ENCODE peak calls at places on chromosomes 12 and 14, in ten cellular contexts. One of them, this sample, is unnamed.

GRCh38 chr12:15982471-15982870 is 71.3 kb downstream of the DERA start:
- DNase-seq in D341Med: no peak
- DNase-seq in fibroblast of pulmonary artery: peak; percentile 78
- DNase-seq in activated CD8-positive, alpha-beta memory T cell treated with anti-CD3 and anti-CD28 coated beads for 48 hours: no peak
- DNase-seq in HFFc6: peak; percentile 63
- DNase-seq in NCI-H1417: no peak
- DNase-seq in AG09309: peak; percentile 50
- DNase-seq in NCI-H510A treated with DMSO at 0.1 percent for 48 hours: no peak
- DNase-seq in left lung: no peak
- DNase-seq in pancreas: no peak
- DNase-seq in this sample: peak; percentile 68

GRCh38 chr12:3271639-3272038 is 194.5 kb downstream of the TSPAN9 start:
- DNase-seq in left lung: peak; percentile 23
- DNase-seq in NCI-H510A treated with DMSO at 0.1 percent for 48 hours: no peak
- DNase-seq in D341Med: no peak
- DNase-seq in NCI-H1417: no peak
- DNase-seq in pancreas: no peak
- DNase-seq in HFFc6: no peak
- DNase-seq in activated CD8-positive, alpha-beta memory T cell treated with anti-CD3 and anti-CD28 coated beads for 48 hours: no peak
- DNase-seq in fibroblast of pulmonary artery: no peak
- DNase-seq in AG09309: no peak
- DNase-seq in this sample: no peak

GRCh38 chr12:26017484-26018211 is 59.2 kb downstream of the RASSF8 start:
- DNase-seq in activated CD8-positive, alpha-beta memory T cell treated with anti-CD3 and anti-CD28 coated beads for 48 hours: no peak
- DNase-seq in fibroblast of pulmonary artery: peak; percentile 50
- DNase-seq in left lung: no peak
- DNase-seq in NCI-H1417: no peak
- DNase-seq in HFFc6: no peak
- DNase-seq in NCI-H510A treated with DMSO at 0.1 percent for 48 hours: no peak
- DNase-seq in D341Med: peak; percentile 65
- DNase-seq in pancreas: no peak
- DNase-seq in AG09309: no peak
- DNase-seq in this sample: peak; percentile 53

GRCh38 chr12:130871286-130872178 is at the start of gene RAN:
- DNase-seq in fibroblast of pulmonary artery: peak; percentile 96
- DNase-seq in AG09309: peak; percentile 61
- DNase-seq in D341Med: peak; percentile 100
- DNase-seq in activated CD8-positive, alpha-beta memory T cell treated with anti-CD3 and anti-CD28 coated beads for 48 hours: peak; percentile 78
- DNase-seq in pancreas: peak; percentile 95
- DNase-seq in left lung: peak; percentile 97
- DNase-seq in NCI-H1417: peak; percentile 97
- DNase-seq in HFFc6: peak; percentile 84
- DNase-seq in NCI-H510A treated with DMSO at 0.1 percent for 48 hours: peak; percentile 89
- DNase-seq in this sample: peak; percentile 91

GRCh38 chr12:114895081-114895480 is 211.1 kb upstream of the TBX3 start:
- DNase-seq in HFFc6: no peak
- DNase-seq in activated CD8-positive, alpha-beta memory T cell treated with anti-CD3 and anti-CD28 coated beads for 48 hours: no peak
- DNase-seq in fibroblast of pulmonary artery: no peak
- DNase-seq in AG09309: no peak
- DNase-seq in pancreas: no peak
- DNase-seq in left lung: no peak
- DNase-seq in NCI-H1417: no peak
- DNase-seq in NCI-H510A treated with DMSO at 0.1 percent for 48 hours: no peak
- DNase-seq in D341Med: no peak
- DNase-seq in this sample: no peak

GRCh38 chr14:81062816-81063215 is 107.4 kb downstream of the TSHR start:
- DNase-seq in NCI-H510A treated with DMSO at 0.1 percent for 48 hours: peak; percentile 25
- DNase-seq in fibroblast of pulmonary artery: peak; percentile 0
- DNase-seq in activated CD8-positive, alpha-beta memory T cell treated with anti-CD3 and anti-CD28 coated beads for 48 hours: no peak
- DNase-seq in AG09309: no peak
- DNase-seq in pancreas: no peak
- DNase-seq in HFFc6: no peak
- DNase-seq in left lung: no peak
- DNase-seq in D341Med: peak; percentile 35
- DNase-seq in NCI-H1417: no peak
- DNase-seq in this sample: peak; percentile 2

GRCh38 chr12:27123642-27124041 is 41.3 kb upstream of the C12orf71 start:
- DNase-seq in left lung: no peak
- DNase-seq in AG09309: no peak
- DNase-seq in activated CD8-positive, alpha-beta memory T cell treated with anti-CD3 and anti-CD28 coated beads for 48 hours: no peak
- DNase-seq in D341Med: no peak
- DNase-seq in NCI-H1417: peak; percentile 10
- DNase-seq in fibroblast of pulmonary artery: peak; percentile 40
- DNase-seq in HFFc6: no peak
- DNase-seq in NCI-H510A treated with DMSO at 0.1 percent for 48 hours: peak; percentile 4
- DNase-seq in pancreas: no peak
- DNase-seq in this sample: peak; percentile 43

GRCh38 chr12:109912790-109913189 is 12.7 kb downstream of the TCHP start:
- DNase-seq in HFFc6: no peak
- DNase-seq in NCI-H510A treated with DMSO at 0.1 percent for 48 hours: no peak
- DNase-seq in activated CD8-positive, alpha-beta memory T cell treated with anti-CD3 and anti-CD28 coated beads for 48 hours: no peak
- DNase-seq in NCI-H1417: no peak
- DNase-seq in AG09309: no peak
- DNase-seq in pancreas: no peak
- DNase-seq in left lung: no peak
- DNase-seq in fibroblast of pulmonary artery: no peak
- DNase-seq in D341Med: no peak
- DNase-seq in this sample: no peak

GRCh38 chr12:77837876-77838291 is 7.2 kb downstream of the NAV3 start:
- DNase-seq in AG09309: no peak
- DNase-seq in pancreas: no peak
- DNase-seq in NCI-H510A treated with DMSO at 0.1 percent for 48 hours: no peak
- DNase-seq in NCI-H1417: peak; percentile 13
- DNase-seq in D341Med: no peak
- DNase-seq in fibroblast of pulmonary artery: peak; percentile 44
- DNase-seq in HFFc6: no peak
- DNase-seq in activated CD8-positive, alpha-beta memory T cell treated with anti-CD3 and anti-CD28 coated beads for 48 hours: no peak
- DNase-seq in left lung: no peak
- DNase-seq in this sample: no peak

GRCh38 chr12:102093319-102093718 is 26.6 kb downstream of the NUP37 start:
- DNase-seq in NCI-H1417: no peak
- DNase-seq in HFFc6: peak; percentile 8
- DNase-seq in pancreas: no peak
- DNase-seq in D341Med: no peak
- DNase-seq in activated CD8-positive, alpha-beta memory T cell treated with anti-CD3 and anti-CD28 coated beads for 48 hours: no peak
- DNase-seq in AG09309: no peak
- DNase-seq in fibroblast of pulmonary artery: peak; percentile 46
- DNase-seq in NCI-H510A treated with DMSO at 0.1 percent for 48 hours: no peak
- DNase-seq in left lung: no peak
- DNase-seq in this sample: peak; percentile 37

GRCh38 chr14:46580941-46581671 is 70.5 kb downstream of the RPL10L start:
- DNase-seq in pancreas: no peak
- DNase-seq in activated CD8-positive, alpha-beta memory T cell treated with anti-CD3 and anti-CD28 coated beads for 48 hours: no peak
- DNase-seq in HFFc6: peak; percentile 8
- DNase-seq in NCI-H1417: peak; percentile 15
- DNase-seq in left lung: no peak
- DNase-seq in fibroblast of pulmonary artery: peak; percentile 45
- DNase-seq in D341Med: peak; percentile 22
- DNase-seq in AG09309: no peak
- DNase-seq in NCI-H510A treated with DMSO at 0.1 percent for 48 hours: peak; percentile 0
- DNase-seq in this sample: peak; percentile 41

GRCh38 chr12:90908465-90908864 is 46.5 kb downstream of the CCER1 start:
- DNase-seq in NCI-H510A treated with DMSO at 0.1 percent for 48 hours: no peak
- DNase-seq in activated CD8-positive, alpha-beta memory T cell treated with anti-CD3 and anti-CD28 coated beads for 48 hours: no peak
- DNase-seq in fibroblast of pulmonary artery: peak; percentile 61
- DNase-seq in left lung: no peak
- DNase-seq in AG09309: peak; percentile 52
- DNase-seq in NCI-H1417: no peak
- DNase-seq in pancreas: no peak
- DNase-seq in D341Med: no peak
- DNase-seq in HFFc6: peak; percentile 69
- DNase-seq in this sample: peak; percentile 87

GRCh38 chr14:34944744-34945143 is 38.0 kb upstream of the SRP54 start:
- DNase-seq in AG09309: no peak
- DNase-seq in fibroblast of pulmonary artery: no peak
- DNase-seq in pancreas: no peak
- DNase-seq in NCI-H510A treated with DMSO at 0.1 percent for 48 hours: no peak
- DNase-seq in activated CD8-positive, alpha-beta memory T cell treated with anti-CD3 and anti-CD28 coated beads for 48 hours: no peak
- DNase-seq in D341Med: no peak
- DNase-seq in HFFc6: no peak
- DNase-seq in NCI-H1417: no peak
- DNase-seq in left lung: no peak
- DNase-seq in this sample: no peak

GRCh38 chr12:78376257-78376656 is 488.3 kb upstream of the SYT1 start:
- DNase-seq in left lung: no peak
- DNase-seq in pancreas: no peak
- DNase-seq in activated CD8-positive, alpha-beta memory T cell treated with anti-CD3 and anti-CD28 coated beads for 48 hours: no peak
- DNase-seq in NCI-H510A treated with DMSO at 0.1 percent for 48 hours: no peak
- DNase-seq in AG09309: no peak
- DNase-seq in D341Med: no peak
- DNase-seq in NCI-H1417: no peak
- DNase-seq in fibroblast of pulmonary artery: no peak
- DNase-seq in HFFc6: no peak
- DNase-seq in this sample: peak; percentile 2

GRCh38 chr12:131056626-131057025 is 102.9 kb downstream of the ADGRD1 start:
- DNase-seq in NCI-H510A treated with DMSO at 0.1 percent for 48 hours: no peak
- DNase-seq in left lung: no peak
- DNase-seq in NCI-H1417: no peak
- DNase-seq in AG09309: no peak
- DNase-seq in pancreas: no peak
- DNase-seq in D341Med: no peak
- DNase-seq in fibroblast of pulmonary artery: no peak
- DNase-seq in activated CD8-positive, alpha-beta memory T cell treated with anti-CD3 and anti-CD28 coated beads for 48 hours: no peak
- DNase-seq in HFFc6: no peak
- DNase-seq in this sample: no peak

GRCh38 chr12:113186033-113186365 is 478 bp downstream of the RITA1 start:
- DNase-seq in pancreas: no peak
- DNase-seq in HFFc6: peak; percentile 28
- DNase-seq in NCI-H510A treated with DMSO at 0.1 percent for 48 hours: peak; percentile 23
- DNase-seq in NCI-H1417: peak; percentile 42
- DNase-seq in AG09309: no peak
- DNase-seq in activated CD8-positive, alpha-beta memory T cell treated with anti-CD3 and anti-CD28 coated beads for 48 hours: no peak
- DNase-seq in fibroblast of pulmonary artery: peak; percentile 27
- DNase-seq in left lung: no peak
- DNase-seq in D341Med: peak; percentile 19
- DNase-seq in this sample: peak; percentile 34

GRCh38 chr14:30608533-30609006 is 13.5 kb upstream of the SCFD1 start:
- DNase-seq in activated CD8-positive, alpha-beta memory T cell treated with anti-CD3 and anti-CD28 coated beads for 48 hours: no peak
- DNase-seq in D341Med: no peak
- DNase-seq in fibroblast of pulmonary artery: peak; percentile 18
- DNase-seq in AG09309: no peak
- DNase-seq in NCI-H510A treated with DMSO at 0.1 percent for 48 hours: no peak
- DNase-seq in left lung: no peak
- DNase-seq in pancreas: peak; percentile 47
- DNase-seq in NCI-H1417: no peak
- DNase-seq in HFFc6: peak; percentile 57
- DNase-seq in this sample: peak; percentile 62

GRCh38 chr12:130838284-130838950 is 633 bp downstream of the STX2 start:
- DNase-seq in AG09309: no peak
- DNase-seq in pancreas: peak; percentile 47
- DNase-seq in activated CD8-positive, alpha-beta memory T cell treated with anti-CD3 and anti-CD28 coated beads for 48 hours: peak; percentile 20
- DNase-seq in NCI-H1417: peak; percentile 64
- DNase-seq in NCI-H510A treated with DMSO at 0.1 percent for 48 hours: peak; percentile 43
- DNase-seq in D341Med: peak; percentile 72
- DNase-seq in left lung: no peak
- DNase-seq in fibroblast of pulmonary artery: peak; percentile 18
- DNase-seq in HFFc6: peak; percentile 7
- DNase-seq in this sample: no peak

GRCh38 chr14:50964683-50965390 is 20.6 kb upstream of the PYGL start:
- DNase-seq in pancreas: peak; percentile 73
- DNase-seq in D341Med: no peak
- DNase-seq in left lung: no peak
- DNase-seq in NCI-H1417: no peak
- DNase-seq in activated CD8-positive, alpha-beta memory T cell treated with anti-CD3 and anti-CD28 coated beads for 48 hours: no peak
- DNase-seq in AG09309: peak; percentile 83
- DNase-seq in NCI-H510A treated with DMSO at 0.1 percent for 48 hours: no peak
- DNase-seq in HFFc6: peak; percentile 79
- DNase-seq in fibroblast of pulmonary artery: peak; percentile 98
- DNase-seq in this sample: peak; percentile 95

GRCh38 chr14:24911324-24912095 is 138.4 kb downstream of the STXBP6 start:
- DNase-seq in AG09309: peak; percentile 82
- DNase-seq in left lung: no peak
- DNase-seq in HFFc6: peak; percentile 82
- DNase-seq in NCI-H1417: no peak
- DNase-seq in fibroblast of pulmonary artery: peak; percentile 91
- DNase-seq in NCI-H510A treated with DMSO at 0.1 percent for 48 hours: no peak
- DNase-seq in pancreas: no peak
- DNase-seq in D341Med: no peak
- DNase-seq in activated CD8-positive, alpha-beta memory T cell treated with anti-CD3 and anti-CD28 coated beads for 48 hours: no peak
- DNase-seq in this sample: peak; percentile 88

GRCh38 chr12:59383426-59383822 is 212.4 kb upstream of the SLC16A7 start:
- DNase-seq in pancreas: no peak
- DNase-seq in left lung: no peak
- DNase-seq in D341Med: peak; percentile 18
- DNase-seq in AG09309: peak; percentile 61
- DNase-seq in NCI-H1417: no peak
- DNase-seq in NCI-H510A treated with DMSO at 0.1 percent for 48 hours: no peak
- DNase-seq in HFFc6: peak; percentile 13
- DNase-seq in fibroblast of pulmonary artery: peak; percentile 51
- DNase-seq in activated CD8-positive, alpha-beta memory T cell treated with anti-CD3 and anti-CD28 coated beads for 48 hours: no peak
- DNase-seq in this sample: peak; percentile 92

GRCh38 chr12:48777501-48778400 is 11.1 kb downstream of the ADCY6 start:
- DNase-seq in left lung: peak; percentile 47
- DNase-seq in HFFc6: no peak
- DNase-seq in activated CD8-positive, alpha-beta memory T cell treated with anti-CD3 and anti-CD28 coated beads for 48 hours: no peak
- DNase-seq in NCI-H510A treated with DMSO at 0.1 percent for 48 hours: no peak
- DNase-seq in D341Med: no peak
- DNase-seq in pancreas: no peak
- DNase-seq in AG09309: no peak
- DNase-seq in NCI-H1417: no peak
- DNase-seq in fibroblast of pulmonary artery: no peak
- DNase-seq in this sample: no peak

GRCh38 chr12:76266797-76267196 is 81.4 kb downstream of the BBS10 start:
- DNase-seq in activated CD8-positive, alpha-beta memory T cell treated with anti-CD3 and anti-CD28 coated beads for 48 hours: no peak
- DNase-seq in NCI-H1417: no peak
- DNase-seq in left lung: no peak
- DNase-seq in fibroblast of pulmonary artery: peak; percentile 70
- DNase-seq in D341Med: no peak
- DNase-seq in HFFc6: peak; percentile 83
- DNase-seq in NCI-H510A treated with DMSO at 0.1 percent for 48 hours: peak; percentile 27
- DNase-seq in pancreas: no peak
- DNase-seq in AG09309: peak; percentile 49
- DNase-seq in this sample: peak; percentile 95

GRCh38 chr12:76290963-76291859 is 57.0 kb downstream of the BBS10 start:
- DNase-seq in activated CD8-positive, alpha-beta memory T cell treated with anti-CD3 and anti-CD28 coated beads for 48 hours: no peak
- DNase-seq in NCI-H1417: no peak
- DNase-seq in fibroblast of pulmonary artery: no peak
- DNase-seq in HFFc6: no peak
- DNase-seq in AG09309: no peak
- DNase-seq in NCI-H510A treated with DMSO at 0.1 percent for 48 hours: no peak
- DNase-seq in D341Med: no peak
- DNase-seq in pancreas: no peak
- DNase-seq in left lung: no peak
- DNase-seq in this sample: no peak

GRCh38 chr12:127773520-127773919 is 493.4 kb upstream of the TMEM132C start:
- DNase-seq in fibroblast of pulmonary artery: no peak
- DNase-seq in NCI-H1417: no peak
- DNase-seq in left lung: no peak
- DNase-seq in NCI-H510A treated with DMSO at 0.1 percent for 48 hours: peak; percentile 79
- DNase-seq in D341Med: peak; percentile 63
- DNase-seq in activated CD8-positive, alpha-beta memory T cell treated with anti-CD3 and anti-CD28 coated beads for 48 hours: no peak
- DNase-seq in HFFc6: no peak
- DNase-seq in pancreas: no peak
- DNase-seq in AG09309: no peak
- DNase-seq in this sample: no peak

GRCh38 chr14:88910386-88910785 is 85.9 kb downstream of the TTC8 start:
- DNase-seq in activated CD8-positive, alpha-beta memory T cell treated with anti-CD3 and anti-CD28 coated beads for 48 hours: no peak
- DNase-seq in NCI-H510A treated with DMSO at 0.1 percent for 48 hours: no peak
- DNase-seq in AG09309: no peak
- DNase-seq in HFFc6: no peak
- DNase-seq in left lung: no peak
- DNase-seq in pancreas: no peak
- DNase-seq in D341Med: no peak
- DNase-seq in fibroblast of pulmonary artery: no peak
- DNase-seq in NCI-H1417: no peak
- DNase-seq in this sample: no peak

GRCh38 chr14:101843665-101844064 is 82.2 kb downstream of the PPP2R5C start:
- DNase-seq in fibroblast of pulmonary artery: no peak
- DNase-seq in activated CD8-positive, alpha-beta memory T cell treated with anti-CD3 and anti-CD28 coated beads for 48 hours: no peak
- DNase-seq in left lung: no peak
- DNase-seq in AG09309: no peak
- DNase-seq in pancreas: no peak
- DNase-seq in HFFc6: no peak
- DNase-seq in NCI-H1417: no peak
- DNase-seq in D341Med: no peak
- DNase-seq in NCI-H510A treated with DMSO at 0.1 percent for 48 hours: no peak
- DNase-seq in this sample: peak; percentile 21

This sample was measured in fibroblast of mammary gland.